ENCODE peak calls at places on chromosome X, in eight cellular contexts. One of them, this sample, is unnamed.

GRCh38 chrX:39875834-39876625 is 221.7 kb downstream of the BCOR start:
- DNase-seq in IMR-90: no peak
- DNase-seq in sigmoid colon: no peak
- DNase-seq in lower lobe of right lung: no peak
- DNase-seq in upper lobe of right lung: no peak
- DNase-seq in mammary epithelial cell: peak; percentile 29
- DNase-seq in lower leg skin: no peak
- DNase-seq in fibroblast of villous mesenchyme: no peak
- DNase-seq in this sample: no peak

GRCh38 chrX:54029543-54030143 is 14.6 kb downstream of the PHF8 start:
- DNase-seq in IMR-90: no peak
- DNase-seq in sigmoid colon: peak; percentile 42
- DNase-seq in lower lobe of right lung: peak; percentile 56
- DNase-seq in upper lobe of right lung: peak; percentile 68
- DNase-seq in mammary epithelial cell: peak; percentile 48
- DNase-seq in lower leg skin: no peak
- DNase-seq in fibroblast of villous mesenchyme: no peak
- DNase-seq in this sample: no peak

GRCh38 chrX:82218361-82218760 is 1016.5 kb downstream of the SH3BGRL start:
- DNase-seq in IMR-90: peak; percentile 0
- DNase-seq in sigmoid colon: no peak
- DNase-seq in lower lobe of right lung: no peak
- DNase-seq in upper lobe of right lung: no peak
- DNase-seq in mammary epithelial cell: peak; percentile 17
- DNase-seq in lower leg skin: no peak
- DNase-seq in fibroblast of villous mesenchyme: no peak
- DNase-seq in this sample: no peak

GRCh38 chrX:47420967-47421366 is 50.6 kb downstream of the ZNF157 start:
- DNase-seq in IMR-90: no peak
- DNase-seq in sigmoid colon: no peak
- DNase-seq in lower lobe of right lung: no peak
- DNase-seq in upper lobe of right lung: no peak
- DNase-seq in mammary epithelial cell: no peak
- DNase-seq in lower leg skin: peak; percentile 8
- DNase-seq in fibroblast of villous mesenchyme: no peak
- DNase-seq in this sample: no peak

GRCh38 chrX:16125520-16126149 is 2.3 kb downstream of the GRPR start:
- DNase-seq in IMR-90: no peak
- DNase-seq in sigmoid colon: no peak
- DNase-seq in lower lobe of right lung: no peak
- DNase-seq in upper lobe of right lung: no peak
- DNase-seq in mammary epithelial cell: no peak
- DNase-seq in lower leg skin: no peak
- DNase-seq in fibroblast of villous mesenchyme: no peak
- DNase-seq in this sample: no peak

GRCh38 chrX:13761606-13762005 is 27.1 kb downstream of the OFD1 start:
- DNase-seq in IMR-90: peak; percentile 46
- DNase-seq in sigmoid colon: no peak
- DNase-seq in lower lobe of right lung: no peak
- DNase-seq in upper lobe of right lung: no peak
- DNase-seq in mammary epithelial cell: peak; percentile 17
- DNase-seq in lower leg skin: no peak
- DNase-seq in fibroblast of villous mesenchyme: peak; percentile 29
- DNase-seq in this sample: no peak

GRCh38 chrX:3299626-3300025 is 46.8 kb downstream of the MXRA5 start:
- DNase-seq in IMR-90: peak; percentile 9
- DNase-seq in sigmoid colon: no peak
- DNase-seq in lower lobe of right lung: no peak
- DNase-seq in upper lobe of right lung: no peak
- DNase-seq in mammary epithelial cell: no peak
- DNase-seq in lower leg skin: no peak
- DNase-seq in fibroblast of villous mesenchyme: peak; percentile 12
- DNase-seq in this sample: no peak

GRCh38 chrX:148601034-148601433 is 100.6 kb downstream of the AFF2 start:
- DNase-seq in IMR-90: no peak
- DNase-seq in sigmoid colon: no peak
- DNase-seq in lower lobe of right lung: no peak
- DNase-seq in upper lobe of right lung: no peak
- DNase-seq in mammary epithelial cell: peak; percentile 26
- DNase-seq in lower leg skin: no peak
- DNase-seq in fibroblast of villous mesenchyme: peak; percentile 4
- DNase-seq in this sample: no peak

GRCh38 chrX:12042615-12043014 is 95.7 kb upstream of the FRMPD4 start:
- DNase-seq in IMR-90: no peak
- DNase-seq in sigmoid colon: no peak
- DNase-seq in lower lobe of right lung: no peak
- DNase-seq in upper lobe of right lung: no peak
- DNase-seq in mammary epithelial cell: peak; percentile 9
- DNase-seq in lower leg skin: no peak
- DNase-seq in fibroblast of villous mesenchyme: no peak
- DNase-seq in this sample: no peak

GRCh38 chrX:29662101-29662500 is 553.3 kb upstream of the MAGEB2 start:
- DNase-seq in IMR-90: peak; percentile 82
- DNase-seq in sigmoid colon: no peak
- DNase-seq in lower lobe of right lung: no peak
- DNase-seq in upper lobe of right lung: no peak
- DNase-seq in mammary epithelial cell: peak; percentile 81
- DNase-seq in lower leg skin: no peak
- DNase-seq in fibroblast of villous mesenchyme: peak; percentile 65
- DNase-seq in this sample: peak; percentile 69

GRCh38 chrX:148556498-148556897 is 56.1 kb downstream of the AFF2 start:
- DNase-seq in IMR-90: no peak
- DNase-seq in sigmoid colon: no peak
- DNase-seq in lower lobe of right lung: no peak
- DNase-seq in upper lobe of right lung: no peak
- DNase-seq in mammary epithelial cell: no peak
- DNase-seq in lower leg skin: no peak
- DNase-seq in fibroblast of villous mesenchyme: no peak
- DNase-seq in this sample: no peak

GRCh38 chrX:86148024-86148511 is at the start of gene DACH2:
- DNase-seq in IMR-90: peak; percentile 74
- DNase-seq in sigmoid colon: peak; percentile 87
- DNase-seq in lower lobe of right lung: peak; percentile 74
- DNase-seq in upper lobe of right lung: peak; percentile 85
- DNase-seq in mammary epithelial cell: peak; percentile 75
- DNase-seq in lower leg skin: peak; percentile 92
- DNase-seq in fibroblast of villous mesenchyme: peak; percentile 25
- DNase-seq in this sample: peak; percentile 4

GRCh38 chrX:51459125-51459524 is 37.3 kb downstream of the NUDT11 start:
- DNase-seq in IMR-90: peak; percentile 13
- DNase-seq in sigmoid colon: no peak
- DNase-seq in lower lobe of right lung: no peak
- DNase-seq in upper lobe of right lung: no peak
- DNase-seq in mammary epithelial cell: peak; percentile 21
- DNase-seq in lower leg skin: no peak
- DNase-seq in fibroblast of villous mesenchyme: peak; percentile 11
- DNase-seq in this sample: no peak

GRCh38 chrX:74248889-74249288 is 55.1 kb upstream of the ZCCHC13 start:
- DNase-seq in IMR-90: no peak
- DNase-seq in sigmoid colon: no peak
- DNase-seq in lower lobe of right lung: no peak
- DNase-seq in upper lobe of right lung: no peak
- DNase-seq in mammary epithelial cell: no peak
- DNase-seq in lower leg skin: no peak
- DNase-seq in fibroblast of villous mesenchyme: peak; percentile 60
- DNase-seq in this sample: no peak

GRCh38 chrX:55118574-55118973 is 29.8 kb downstream of the PAGE2 start:
- DNase-seq in IMR-90: no peak
- DNase-seq in sigmoid colon: no peak
- DNase-seq in lower lobe of right lung: no peak
- DNase-seq in upper lobe of right lung: no peak
- DNase-seq in mammary epithelial cell: no peak
- DNase-seq in lower leg skin: no peak
- DNase-seq in fibroblast of villous mesenchyme: no peak
- DNase-seq in this sample: no peak

GRCh38 chrX:139864613-139865012 is 68.2 kb downstream of the ATP11C start:
- DNase-seq in IMR-90: no peak
- DNase-seq in sigmoid colon: no peak
- DNase-seq in lower lobe of right lung: no peak
- DNase-seq in upper lobe of right lung: no peak
- DNase-seq in mammary epithelial cell: no peak
- DNase-seq in lower leg skin: no peak
- DNase-seq in fibroblast of villous mesenchyme: no peak
- DNase-seq in this sample: no peak

DNA sequence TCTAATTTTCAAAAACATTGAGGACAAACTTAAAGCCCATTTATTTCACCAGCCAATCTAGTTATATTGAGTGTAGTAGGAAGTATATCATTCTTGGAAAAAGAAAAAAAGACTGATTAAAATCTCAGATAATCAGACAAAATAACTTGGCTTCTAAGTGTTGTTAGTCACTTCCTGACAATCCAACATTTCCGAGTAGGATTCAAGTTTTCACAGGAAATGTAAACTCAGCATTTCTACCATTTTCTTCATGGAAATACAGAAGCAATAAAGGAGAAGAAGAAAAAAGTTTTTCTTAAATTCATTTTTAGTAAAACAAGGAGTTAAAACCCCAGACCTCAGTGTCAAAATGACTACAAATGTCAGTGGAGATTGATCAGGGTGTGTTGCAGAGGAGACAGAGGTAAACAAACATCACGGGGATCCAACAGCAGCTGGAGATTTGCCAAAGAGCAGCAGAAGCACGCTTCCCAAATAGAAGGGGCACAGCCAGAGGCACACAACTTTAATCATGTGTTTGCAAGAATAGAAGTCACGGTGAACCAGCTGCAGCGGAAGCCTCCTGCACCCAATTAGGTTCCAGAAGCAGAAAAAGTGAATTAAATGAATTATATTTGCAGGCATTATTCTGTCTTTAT is 129.3 kb upstream of the FAM9B start:
- DNase-seq in IMR-90: peak; percentile 55
- DNase-seq in sigmoid colon: no peak
- DNase-seq in lower lobe of right lung: no peak
- DNase-seq in upper lobe of right lung: no peak
- DNase-seq in mammary epithelial cell: no peak
- DNase-seq in lower leg skin: no peak
- DNase-seq in fibroblast of villous mesenchyme: no peak
- DNase-seq in this sample: no peak
- H3K4me3 ChIP-seq in IMR-90: no peak overlapping the region
- H3K4me3 ChIP-seq in sigmoid colon: no peak overlapping the region
- H3K4me3 ChIP-seq in lower lobe of right lung: no peak overlapping the region
- H3K4me3 ChIP-seq in upper lobe of right lung: no peak overlapping the region
- H3K4me3 ChIP-seq in mammary epithelial cell: no peak overlapping the region
- H3K4me3 ChIP-seq in lower leg skin: no peak overlapping the region
- H3K4me3 ChIP-seq in fibroblast of villous mesenchyme: no peak overlapping the region
- H3K4me3 ChIP-seq in this sample: peak overlapping the region; percentile 35

DNA sequence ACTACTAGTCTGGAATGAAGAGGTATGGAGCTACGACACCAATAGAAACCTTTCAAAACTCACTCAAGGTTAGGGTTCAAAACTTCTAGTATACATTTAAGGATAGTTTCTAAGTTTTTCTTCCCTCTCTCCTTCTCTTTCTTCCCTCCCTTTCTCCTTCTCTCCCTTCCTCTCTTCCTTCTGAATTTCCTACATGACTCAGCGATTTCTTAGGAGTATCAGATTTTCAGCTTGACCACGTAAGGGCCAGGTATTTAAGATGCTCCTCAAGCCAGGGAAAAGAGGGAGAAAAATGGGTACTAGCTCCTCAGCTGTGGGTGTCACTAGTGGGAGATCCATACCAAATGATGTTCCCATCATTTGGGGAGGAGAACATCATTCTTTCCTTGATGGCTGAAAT is 55.9 kb upstream of the FTHL17 start:
- DNase-seq in IMR-90: no peak
- DNase-seq in sigmoid colon: no peak
- DNase-seq in lower lobe of right lung: no peak
- DNase-seq in upper lobe of right lung: no peak
- DNase-seq in mammary epithelial cell: no peak
- DNase-seq in lower leg skin: no peak
- DNase-seq in fibroblast of villous mesenchyme: no peak
- DNase-seq in this sample: no peak
- TF ChIP-seq CTCF in IMR-90: no peak
- TF ChIP-seq CTCF in sigmoid colon: no peak
- TF ChIP-seq CTCF in lower lobe of right lung: no peak
- TF ChIP-seq CTCF in upper lobe of right lung: no peak
- TF ChIP-seq CTCF in mammary epithelial cell: no peak
- TF ChIP-seq CTCF in lower leg skin: no peak
- TF ChIP-seq CTCF in fibroblast of villous mesenchyme: no peak
- TF ChIP-seq CTCF in this sample: no peak

DNA sequence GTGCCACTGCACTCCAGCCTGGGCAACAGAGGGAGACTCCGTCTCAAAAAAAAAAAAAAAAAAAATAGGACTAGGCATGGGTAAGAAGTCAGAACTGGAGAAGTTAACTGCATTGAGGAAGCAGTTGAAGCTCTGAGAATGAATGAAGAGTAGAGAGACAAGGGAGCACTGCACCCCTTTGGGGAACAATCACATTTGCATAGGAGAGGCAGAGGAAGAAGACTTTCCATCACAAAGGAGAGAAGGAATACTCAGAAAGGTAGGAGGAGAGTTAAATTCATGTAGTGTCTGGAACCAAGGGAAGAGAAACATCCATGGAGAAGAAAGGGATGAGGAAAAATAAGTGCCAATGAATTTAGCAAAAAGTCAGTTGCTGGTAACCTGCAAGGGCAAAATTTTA is 72.4 kb downstream of the GPC3 start:
- DNase-seq in IMR-90: no peak
- DNase-seq in sigmoid colon: no peak
- DNase-seq in lower lobe of right lung: no peak
- DNase-seq in upper lobe of right lung: no peak
- DNase-seq in mammary epithelial cell: no peak
- DNase-seq in lower leg skin: no peak
- DNase-seq in fibroblast of villous mesenchyme: no peak
- DNase-seq in this sample: no peak
- H3K4me3 ChIP-seq in IMR-90: no peak overlapping the region
- H3K4me3 ChIP-seq in sigmoid colon: no peak overlapping the region
- H3K4me3 ChIP-seq in lower lobe of right lung: no peak overlapping the region
- H3K4me3 ChIP-seq in upper lobe of right lung: no peak overlapping the region
- H3K4me3 ChIP-seq in mammary epithelial cell: no peak overlapping the region
- H3K4me3 ChIP-seq in lower leg skin: no peak overlapping the region
- H3K4me3 ChIP-seq in fibroblast of villous mesenchyme: no peak overlapping the region
- H3K4me3 ChIP-seq in this sample: no peak overlapping the region

GRCh38 chrX:107823456-107823855 is 2.2 kb upstream of the MID2 start:
- DNase-seq in IMR-90: peak; percentile 83
- DNase-seq in sigmoid colon: no peak
- DNase-seq in lower lobe of right lung: no peak
- DNase-seq in upper lobe of right lung: no peak
- DNase-seq in mammary epithelial cell: peak; percentile 46
- DNase-seq in lower leg skin: no peak
- DNase-seq in fibroblast of villous mesenchyme: peak; percentile 87
- DNase-seq in this sample: no peak

GRCh38 chrX:107827137-107827831 is 1.6 kb downstream of the MID2 start:
- DNase-seq in IMR-90: no peak
- DNase-seq in sigmoid colon: no peak
- DNase-seq in lower lobe of right lung: no peak
- DNase-seq in upper lobe of right lung: no peak
- DNase-seq in mammary epithelial cell: peak; percentile 4
- DNase-seq in lower leg skin: no peak
- DNase-seq in fibroblast of villous mesenchyme: peak; percentile 17
- DNase-seq in this sample: no peak

GRCh38 chrX:107825698-107826285 is at the start of gene MID2:
- DNase-seq in IMR-90: no peak
- DNase-seq in sigmoid colon: peak; percentile 88
- DNase-seq in lower lobe of right lung: peak; percentile 76
- DNase-seq in upper lobe of right lung: peak; percentile 78
- DNase-seq in mammary epithelial cell: peak; percentile 67
- DNase-seq in lower leg skin: peak; percentile 94
- DNase-seq in fibroblast of villous mesenchyme: peak; percentile 63
- DNase-seq in this sample: no peak

GRCh38 chrX:107827852-107828251 is 2.2 kb downstream of the MID2 start:
- DNase-seq in IMR-90: no peak
- DNase-seq in sigmoid colon: no peak
- DNase-seq in lower lobe of right lung: no peak
- DNase-seq in upper lobe of right lung: no peak
- DNase-seq in mammary epithelial cell: peak; percentile 10
- DNase-seq in lower leg skin: no peak
- DNase-seq in fibroblast of villous mesenchyme: peak; percentile 27
- DNase-seq in this sample: no peak

GRCh38 chrX:107826286-107827136 is 845 bp downstream of the MID2 start:
- DNase-seq in IMR-90: peak; percentile 42
- DNase-seq in sigmoid colon: peak; percentile 67
- DNase-seq in lower lobe of right lung: peak; percentile 55
- DNase-seq in upper lobe of right lung: peak; percentile 74
- DNase-seq in mammary epithelial cell: peak; percentile 41
- DNase-seq in lower leg skin: no peak
- DNase-seq in fibroblast of villous mesenchyme: peak; percentile 81
- DNase-seq in this sample: no peak
- TF ChIP-seq CTCF in IMR-90: no peak
- TF ChIP-seq CTCF in sigmoid colon: no peak
- TF ChIP-seq CTCF in lower lobe of right lung: no peak
- TF ChIP-seq CTCF in upper lobe of right lung: no peak
- TF ChIP-seq CTCF in mammary epithelial cell: no peak
- TF ChIP-seq CTCF in lower leg skin: no peak
- TF ChIP-seq CTCF in fibroblast of villous mesenchyme: no peak
- TF ChIP-seq CTCF in this sample: no peak